ENCODE peak calls at places on chromosomes 4 and X, in nine cellular contexts. U is GM13977, Q is kidney tubule cell, W is activated T-cell treated with anti-CD3 and anti-CD28 coated beads for 1 hour, O is cerebellum, G is NAMALWA, H is HT-29, B is T follicular helper cell, A is body of pancreas. Z is an unnamed sample.

GRCh38 chrX:69282893-69283690 is 117.8 kb upstream of the PJA1 start:
- DNase-seq in O (no peak), U (no peak), G (no peak), H (no peak), W (no peak), A (no peak), Q (no peak), B (no peak), Z (no peak)

GRCh38 chr4:182642831-182643230 is 274.4 kb downstream of the DCTD start:
- DNase-seq in O (no peak), U (peak; percentile 21), W (no peak), H (peak; percentile 9), A (no peak), G (peak; percentile 51), Q (no peak), B (no peak), Z (no peak)

GRCh38 chr4:107167051-107167450 is 130.9 kb upstream of the DKK2 start:
- DNase-seq in W (no peak), G (no peak), A (no peak), B (no peak), Q (no peak), O (no peak), H (no peak), U (no peak), Z (no peak)

GRCh38 chrX:119899125-119899524 is 3.4 kb downstream of the AKAP14 start:
- DNase-seq in O (no peak), B (no peak), U (no peak), A (no peak), W (no peak), Q (no peak), H (no peak), G (no peak), Z (no peak)

GRCh38 chr4:20544645-20545044 is 155.6 kb upstream of the PACRGL start:
- DNase-seq in B (no peak), G (peak; percentile 44), A (no peak), W (no peak), O (peak; percentile 6), U (no peak), Q (peak; percentile 62), H (peak; percentile 49), Z (no peak)

GRCh38 chrX:2412131-2412530 is 88.6 kb downstream of the DHRSX start:
- DNase-seq in O (no peak), H (no peak), U (no peak), Q (no peak), W (no peak), B (no peak), A (no peak), G (no peak), Z (no peak)

GRCh38 chr4:26213317-26213716 is 107.5 kb upstream of the RBPJ start:
- DNase-seq in O (no peak), U (no peak), Q (no peak), B (no peak), G (no peak), W (no peak), A (no peak), H (no peak), Z (no peak)

GRCh38 chr4:184347251-184348239 is 126.8 kb downstream of the IRF2 start:
- DNase-seq in H (no peak), Q (peak; percentile 66), B (no peak), O (no peak), A (peak; percentile 67), W (no peak), U (peak; percentile 61), G (peak; percentile 68), Z (no peak)

GRCh38 chr4:88963817-88964216 is 93.2 kb downstream of the FAM13A start:
- DNase-seq in O (no peak), A (no peak), Q (no peak), G (no peak), W (no peak), U (no peak), H (no peak), B (no peak), Z (no peak)

GRCh38 chr4:9765091-9765490 is 16.3 kb upstream of the DRD5 start:
- DNase-seq in G (peak; percentile 37), Q (peak; percentile 31), W (no peak), H (peak; percentile 26), U (peak; percentile 47), B (no peak), O (no peak), A (no peak), Z (no peak)

GRCh38 chrX:131778269-131779218 is 234.7 kb downstream of the OR13H1 start:
- DNase-seq in A (peak; percentile 83), U (peak; percentile 39), O (no peak), B (peak; percentile 70), H (peak; percentile 94), G (no peak), W (no peak), Q (peak; percentile 76), Z (no peak)

GRCh38 chr4:184269879-184270430 is 52.3 kb upstream of the ENPP6 start:
- DNase-seq in G (no peak), O (no peak), A (no peak), H (no peak), W (no peak), B (no peak), Q (peak; percentile 14), U (no peak), Z (no peak)

GRCh38 chr4:184408711-184409081 is 65.7 kb downstream of the IRF2 start:
- DNase-seq in Q (no peak), G (no peak), W (no peak), O (no peak), A (no peak), H (no peak), U (no peak), B (no peak), Z (no peak)

GRCh38 chrX:16822723-16823122 is 36.5 kb downstream of the TXLNG start:
- DNase-seq in U (no peak), O (no peak), G (no peak), H (no peak), B (no peak), Q (peak; percentile 71), W (no peak), A (no peak), Z (no peak)

GRCh38 chr4:3262208-3263052 is 13.5 kb downstream of the MSANTD1 start:
- DNase-seq in A (peak; percentile 5), G (no peak), W (no peak), B (no peak), O (no peak), H (no peak), Q (no peak), U (no peak), Z (no peak)

GRCh38 chr4:71659979-71660378 is 123.9 kb downstream of the GC start:
- DNase-seq in H (no peak), G (no peak), Q (no peak), O (no peak), A (no peak), U (no peak), B (no peak), W (no peak), Z (no peak)

GRCh38 chrX:132467029-132467428 is 21.8 kb downstream of the MBNL3 start:
- DNase-seq in O (no peak), B (no peak), G (no peak), A (no peak), Q (no peak), H (peak; percentile 33), W (no peak), U (no peak), Z (no peak)

GRCh38 chr4:1205641-1206298 is 33.4 kb upstream of the SPON2 start:
- DNase-seq in G (no peak), U (no peak), O (no peak), B (no peak), Q (no peak), H (no peak), W (no peak), A (peak; percentile 11), Z (no peak)

GRCh38 chr4:47263721-47264120 is 199.8 kb downstream of the COMMD8 start:
- DNase-seq in Q (no peak), G (no peak), U (no peak), W (no peak), B (no peak), A (no peak), H (no peak), O (no peak), Z (no peak)

GRCh38 chr4:7067147-7067522 is 729 bp downstream of the GRPEL1 start:
- DNase-seq in A (peak; percentile 62), Q (peak; percentile 48), G (no peak), B (no peak), O (no peak), H (peak; percentile 31), U (no peak), W (no peak), Z (no peak)

GRCh38 chr4:152398060-152398459 is 137.8 kb downstream of the FBXW7 start:
- DNase-seq in B (no peak), G (peak; percentile 34), W (no peak), H (peak; percentile 20), O (peak; percentile 13), U (no peak), A (no peak), Q (no peak), Z (no peak)

GRCh38 chrX:111376897-111377601 is 34.9 kb downstream of the DCX start:
- DNase-seq in A (no peak), W (no peak), O (no peak), Q (no peak), G (no peak), U (no peak), B (no peak), H (no peak), Z (no peak)

GRCh38 chr4:27128431-27128830 is 267.8 kb downstream of the STIM2 start:
- DNase-seq in H (no peak), Q (peak; percentile 60), W (no peak), B (no peak), A (no peak), O (no peak), G (no peak), U (no peak), Z (no peak)

GRCh38 chr4:113978561-113979156 is 788 bp downstream of the ARSJ start:
- DNase-seq in O (peak; percentile 53), H (peak; percentile 68), Q (peak; percentile 33), W (no peak), A (no peak), G (no peak), B (no peak), U (no peak), Z (no peak)

GRCh38 chrX:106898462-106898861 is 4.7 kb downstream of the RIPPLY1 start:
- DNase-seq in Q (peak; percentile 77), A (peak; percentile 37), G (peak; percentile 59), U (peak; percentile 38), W (no peak), B (no peak), O (no peak), H (peak; percentile 89), Z (peak; percentile 4)

GRCh38 chr4:26522478-26522877 is 32.2 kb upstream of the CCKAR start:
- DNase-seq in O (no peak), Q (peak; percentile 19), A (no peak), W (no peak), H (no peak), U (no peak), B (no peak), G (no peak), Z (no peak)

GRCh38 chrX:79195027-79195426 is 50.5 kb downstream of the GPR174 start:
- DNase-seq in Q (no peak), H (no peak), U (no peak), W (no peak), A (no peak), G (no peak), O (no peak), B (no peak), Z (no peak)

GRCh38 chr4:3436798-3437581 is 4.8 kb upstream of the HGFAC start:
- DNase-seq in O (no peak), W (no peak), U (no peak), H (peak; percentile 72), B (no peak), Q (peak; percentile 90), A (peak; percentile 86), G (no peak), Z (no peak)

GRCh38 chr4:44928062-44928380 is 201.7 kb upstream of the GNPDA2 start:
- DNase-seq in A (no peak), Q (no peak), H (no peak), G (no peak), U (no peak), W (no peak), O (peak; percentile 51), B (no peak), Z (no peak)

GRCh38 chrX:63250253-63250868 is 100.8 kb downstream of the SPIN4 start:
- DNase-seq in Q (peak; percentile 80), U (peak; percentile 51), H (peak; percentile 88), W (no peak), O (peak; percentile 5), G (peak; percentile 81), B (peak; percentile 17), A (peak; percentile 53), Z (no peak)

GRCh38 chr4:10715696-10716095 is 31.1 kb upstream of the CLNK start:
- DNase-seq in U (no peak), G (no peak), H (no peak), A (no peak), Q (no peak), B (no peak), W (no peak), O (no peak), Z (no peak)

Z was measured in frontal cortex.